ENCODE peak calls at places on chromosomes 6 and 20, in eight cellular contexts. J, L, C, G, O, I, S and M are unnamed samples.

GRCh38 chr20:10848810-10849370 is 175.1 kb upstream of the JAG1 start:
- DNase-seq in J (peak), L (no peak), C (no peak), G (peak), O (no peak), I (no peak), S (peak), M (peak)

GRCh38 chr6:36604090-36605060 is 10.2 kb downstream of the SRSF3 start:
- DNase-seq in J (peak), L (no peak), C (no peak), G (no peak), O (no peak), I (no peak), S (no peak), M (no peak)

GRCh38 chr6:5095236-5095635 is 10.1 kb downstream of the PPP1R3G start:
- DNase-seq in J (no peak), L (no peak), C (no peak), G (no peak), O (no peak), I (no peak), S (no peak), M (no peak)

GRCh38 chr20:62596486-62596885 is 45.8 kb upstream of the SLCO4A1 start:
- DNase-seq in J (no peak), L (no peak), C (no peak), G (no peak), O (no peak), I (peak), S (no peak), M (no peak)

GRCh38 chr6:155770313-155770712 is 314.7 kb upstream of the NOX3 start:
- DNase-seq in J (no peak), L (no peak), C (no peak), G (no peak), O (no peak), I (no peak), S (no peak), M (no peak)

GRCh38 chr6:16677458-16677857 is 83.8 kb downstream of the ATXN1 start:
- DNase-seq in J (no peak), L (no peak), C (no peak), G (no peak), O (no peak), I (no peak), S (no peak), M (no peak)

GRCh38 chr20:9392892-9393857 is 121.2 kb upstream of the LAMP5 start:
- DNase-seq in J (peak), L (peak), C (peak), G (peak), O (no peak), I (peak), S (peak), M (peak)

GRCh38 chr6:35471836-35472345 is 3.7 kb downstream of the RPL10A start:
- DNase-seq in J (no peak), L (no peak), C (no peak), G (no peak), O (no peak), I (no peak), S (no peak), M (no peak)

GRCh38 chr20:13029687-13030510 is 21.1 kb downstream of the SPTLC3 start:
- DNase-seq in J (peak), L (no peak), C (no peak), G (peak), O (no peak), I (no peak), S (peak), M (peak)

GRCh38 chr6:5693588-5693987 is 313.1 kb downstream of the NRN1 start:
- DNase-seq in J (no peak), L (no peak), C (no peak), G (no peak), O (peak), I (no peak), S (no peak), M (no peak)

GRCh38 chr6:10962673-10963072 is 75.8 kb downstream of the SYCP2L start:
- DNase-seq in J (no peak), L (no peak), C (no peak), G (no peak), O (no peak), I (no peak), S (no peak), M (no peak)

GRCh38 chr20:62444286-62444685 is 16.9 kb upstream of the RBBP8NL start:
- DNase-seq in J (no peak), L (no peak), C (no peak), G (no peak), O (no peak), I (no peak), S (no peak), M (no peak)

GRCh38 chr6:106918128-106918527 is 56.4 kb downstream of the CD24 start:
- DNase-seq in J (no peak), L (no peak), C (no peak), G (no peak), O (no peak), I (no peak), S (no peak), M (no peak)

GRCh38 chr6:18260448-18261106 is 3.8 kb downstream of the DEK start:
- DNase-seq in J (peak), L (no peak), C (no peak), G (no peak), O (no peak), I (no peak), S (no peak), M (no peak)

GRCh38 chr6:136036071-136036380 is 184.5 kb downstream of the PDE7B start:
- DNase-seq in J (no peak), L (no peak), C (no peak), G (no peak), O (no peak), I (no peak), S (no peak), M (no peak)

GRCh38 chr20:13800728-13801134 is 15.9 kb downstream of the NDUFAF5 start:
- DNase-seq in J (peak), L (peak), C (peak), G (peak), O (peak), I (peak), S (peak), M (peak)

GRCh38 chr6:22003219-22003779 is 293.5 kb downstream of the PRL start:
- DNase-seq in J (no peak), L (no peak), C (no peak), G (no peak), O (no peak), I (no peak), S (no peak), M (no peak)

GRCh38 chr20:33685328-33686007 is 717 bp downstream of the E2F1 start:
- DNase-seq in J (no peak), L (no peak), C (no peak), G (peak), O (no peak), I (no peak), S (peak), M (no peak)

GRCh38 chr6:121932071-121933009 is 467.1 kb upstream of the HSF2 start:
- DNase-seq in J (peak), L (no peak), C (peak), G (peak), O (no peak), I (no peak), S (peak), M (peak)

GRCh38 chr20:39004508-39004907 is 42.4 kb downstream of the DHX35 start:
- DNase-seq in J (no peak), L (no peak), C (no peak), G (no peak), O (no peak), I (no peak), S (no peak), M (no peak)

GRCh38 chr6:166488081-166488685 is 98.3 kb downstream of the RAMACL start:
- DNase-seq in J (peak), L (no peak), C (peak), G (no peak), O (no peak), I (peak), S (peak), M (no peak)

GRCh38 chr6:156949376-156949775 is 172.2 kb downstream of the ARID1B start:
- DNase-seq in J (no peak), L (no peak), C (no peak), G (peak), O (no peak), I (no peak), S (peak), M (peak)

GRCh38 chr6:44397424-44398169 is 10.1 kb downstream of the CDC5L start:
- DNase-seq in J (no peak), L (no peak), C (no peak), G (no peak), O (no peak), I (no peak), S (no peak), M (no peak)

GRCh38 chr6:73382462-73383113 is 12.0 kb upstream of the DDX43 start:
- DNase-seq in J (no peak), L (no peak), C (no peak), G (no peak), O (no peak), I (no peak), S (no peak), M (no peak)

GRCh38 chr6:45310118-45310788 is 17.9 kb upstream of the RUNX2 start:
- DNase-seq in J (no peak), L (no peak), C (no peak), G (no peak), O (no peak), I (no peak), S (no peak), M (no peak)

GRCh38 chr6:139764498-139764986 is 390.1 kb upstream of the CITED2 start:
- DNase-seq in J (peak), L (peak), C (no peak), G (peak), O (no peak), I (no peak), S (peak), M (no peak)

GRCh38 chr20:20694591-20694990 is 17.9 kb downstream of the RALGAPA2 start:
- DNase-seq in J (no peak), L (no peak), C (no peak), G (no peak), O (no peak), I (no peak), S (no peak), M (no peak)

DNA sequence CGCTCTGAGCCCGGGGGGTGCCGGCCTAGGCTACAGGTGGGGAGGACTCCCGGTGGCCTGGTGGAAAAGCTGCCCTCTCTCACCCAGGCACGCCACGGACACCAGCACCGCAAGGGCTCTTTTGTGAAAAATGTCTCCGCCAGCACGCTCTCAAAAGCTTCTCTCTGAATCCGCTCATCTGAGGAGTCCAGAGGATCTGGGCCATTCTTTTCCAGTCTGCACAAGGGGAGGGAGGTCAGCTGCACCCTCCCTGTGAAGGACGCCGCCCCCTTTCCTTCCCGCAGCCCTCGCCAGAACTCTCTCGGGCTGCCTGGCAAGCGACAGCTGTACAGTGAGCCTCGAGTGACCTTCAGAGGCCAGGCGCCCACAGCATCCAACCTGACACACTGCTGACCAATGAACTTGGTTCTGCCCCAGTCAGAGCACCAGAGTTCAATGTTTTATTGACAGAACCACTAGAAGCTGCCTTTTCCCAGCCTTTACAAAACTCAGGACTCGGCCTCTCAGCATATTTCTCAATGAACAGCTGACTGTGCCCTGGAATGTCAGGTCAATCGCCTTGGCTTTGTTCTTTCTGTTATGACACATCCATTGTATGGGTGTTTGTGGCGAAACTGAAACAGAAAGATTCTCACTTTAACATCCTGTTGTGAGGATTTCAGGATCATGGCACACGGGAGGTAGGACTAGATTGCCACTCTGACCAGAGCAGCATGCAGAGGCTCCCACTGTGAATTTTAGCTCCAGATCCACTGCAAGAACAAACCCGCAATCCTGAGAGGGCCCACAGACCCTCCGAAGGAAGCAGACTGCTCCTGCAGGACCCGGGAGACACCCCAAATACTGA is 26.7 kb downstream of the SERPINB9 start:
- DNase-seq in J (peak), L (peak), C (no peak), G (peak), O (no peak), I (peak), S (peak), M (peak)
- TF ChIP-seq POLR2A in J (peak), L (no peak), C (no peak), G (peak), O (peak), I (no peak), S (peak), M (peak)

DNA sequence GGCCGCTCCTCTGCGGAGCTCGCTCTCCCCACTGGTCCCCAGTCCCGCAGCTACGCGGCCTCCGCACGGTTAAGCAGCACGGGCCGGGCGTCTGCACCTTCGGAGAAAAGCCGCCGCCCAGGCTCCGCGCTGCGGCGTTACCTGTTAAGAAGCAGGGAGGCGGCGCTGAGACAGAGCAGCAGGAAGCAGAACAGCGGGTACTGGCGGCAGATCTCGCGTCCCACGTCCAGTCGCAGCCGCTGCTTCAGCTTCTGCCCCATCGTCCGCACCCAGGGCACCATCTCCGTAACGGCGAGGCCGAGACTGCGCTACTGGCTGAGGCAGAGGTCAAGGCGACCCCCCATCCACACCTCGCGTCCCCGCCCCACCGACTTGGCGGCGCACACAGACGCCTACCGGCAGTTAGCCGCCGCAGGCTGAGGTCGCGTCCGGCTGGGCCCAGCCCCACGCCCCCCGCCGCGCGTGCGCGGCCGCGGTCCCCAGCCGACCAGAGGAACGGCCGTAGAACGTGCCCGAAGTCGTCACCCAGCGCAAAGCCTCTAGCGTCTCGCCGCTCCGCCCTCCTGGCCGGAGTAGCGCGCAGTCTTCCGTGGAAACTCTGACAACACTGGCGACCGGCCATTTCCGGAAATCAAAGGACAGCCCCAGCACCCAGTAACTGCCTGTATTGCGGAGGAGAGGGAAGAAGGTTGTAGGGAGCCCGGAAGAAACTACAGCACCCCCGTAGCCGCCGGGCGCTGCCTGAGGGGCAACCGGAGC is at the start of gene SNX14:
- DNase-seq in J (peak), L (peak), C (peak), G (peak), O (peak), I (peak), S (peak), M (peak)
- TF ChIP-seq POLR2A in J (peak), L (peak), C (peak), G (peak), O (peak), I (peak), S (peak), M (peak)

GRCh38 chr6:158770948-158771347 is 48.2 kb downstream of the EZR start:
- DNase-seq in J (no peak), L (no peak), C (no peak), G (no peak), O (no peak), I (no peak), S (no peak), M (no peak)

GRCh38 chr6:158770533-158770932 is 48.6 kb downstream of the EZR start:
- DNase-seq in J (no peak), L (no peak), C (peak), G (no peak), O (no peak), I (no peak), S (no peak), M (no peak)

GRCh38 chr6:158772851-158773371 is 46.3 kb downstream of the EZR start:
- DNase-seq in J (no peak), L (no peak), C (no peak), G (peak), O (no peak), I (no peak), S (no peak), M (no peak)

GRCh38 chr6:158771399-158772158 is 47.6 kb downstream of the EZR start:
- DNase-seq in J (no peak), L (no peak), C (no peak), G (no peak), O (no peak), I (no peak), S (no peak), M (no peak)

GRCh38 chr6:158772172-158772571 is 47.0 kb downstream of the EZR start:
- DNase-seq in J (no peak), L (no peak), C (no peak), G (no peak), O (no peak), I (no peak), S (no peak), M (no peak)
- TF ChIP-seq POLR2A in J (no peak), L (no peak), C (no peak), G (no peak), O (no peak), I (no peak), S (no peak), M (no peak)

GRCh38 chr6:159066479-159066878 is 21.7 kb upstream of the TAGAP start:
- DNase-seq in J (no peak), L (no peak), C (no peak), G (no peak), O (no peak), I (no peak), S (no peak), M (no peak)
- TF ChIP-seq POLR2A in J (no peak), L (no peak), C (no peak), G (no peak), O (no peak), I (no peak), S (no peak), M (no peak)

GRCh38 chr6:31877651-31878161 is 1.1 kb downstream of the SLC44A4 start:
- DNase-seq in J (no peak), L (no peak), C (no peak), G (no peak), O (no peak), I (no peak), S (no peak), M (no peak)
- TF ChIP-seq POLR2A in J (no peak), L (no peak), C (no peak), G (no peak), O (no peak), I (no peak), S (no peak), M (no peak)

GRCh38 chr20:50515471-50516106 is 5.4 kb downstream of the PTPN1 start:
- DNase-seq in J (no peak), L (no peak), C (no peak), G (no peak), O (no peak), I (no peak), S (no peak), M (no peak)
- TF ChIP-seq POLR2A in J (no peak), L (no peak), C (no peak), G (no peak), O (no peak), I (no peak), S (no peak), M (no peak)

GRCh38 chr6:900716-901605 is 208.0 kb upstream of the EXOC2 start:
- DNase-seq in J (no peak), L (no peak), C (no peak), G (peak), O (no peak), I (no peak), S (no peak), M (no peak)
- TF ChIP-seq POLR2A in J (no peak), L (no peak), C (no peak), G (no peak), O (no peak), I (no peak), S (no peak), M (no peak)

DNA sequence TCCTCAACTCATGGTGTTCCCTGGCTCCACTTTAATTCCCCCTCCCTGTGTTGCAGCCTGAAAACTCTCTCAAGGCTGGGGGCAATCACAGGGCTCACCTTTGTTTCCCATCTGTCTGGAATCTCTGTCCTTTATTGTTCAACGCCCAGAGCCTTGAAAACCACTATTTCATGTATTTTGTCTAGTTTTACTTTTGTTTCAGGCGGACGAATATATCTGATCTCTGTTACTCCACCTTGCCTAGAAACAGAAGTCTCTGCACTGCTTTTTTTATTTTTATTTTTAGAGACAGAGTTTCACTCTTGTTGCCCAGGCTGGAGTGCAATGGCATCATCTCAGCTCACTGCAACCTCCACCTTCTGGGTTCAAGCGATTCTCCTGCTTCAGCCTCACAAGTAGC is 27.6 kb downstream of the PLAGL2 start:
- DNase-seq in J (no peak), L (no peak), C (no peak), G (no peak), O (no peak), I (no peak), S (no peak), M (no peak)
- TF ChIP-seq POLR2A in J (no peak), L (no peak), C (no peak), G (no peak), O (no peak), I (no peak), S (no peak), M (no peak)